ENCODE peak calls at places on chromosome 1, in four cellular contexts. E is H9, K is mesendoderm, F is mesenchymal stem cell. Q is an unnamed sample.
A peak's percentile ranks its signal among the peaks of the same experiment; 100 is the strongest.

GRCh38 chr1:54519709-54520108 is 28.3 kb upstream of the ACOT11 start:
- DNase-seq in E (peak; percentile 65), K (peak; percentile 73), F (peak; percentile 12), Q (no peak)

GRCh38 chr1:247409869-247410544 is 6.0 kb upstream of the NLRP3 start:
- DNase-seq in E (no peak), K (no peak), F (no peak), Q (peak; percentile 28)

GRCh38 chr1:164794310-164794709 is 235.3 kb downstream of the PBX1 start:
- DNase-seq in E (no peak), K (no peak), F (peak; percentile 93), Q (no peak)

GRCh38 chr1:8889925-8890785 is 11.7 kb upstream of the ENO1 start:
- DNase-seq in E (no peak), K (no peak), F (peak; percentile 45), Q (peak; percentile 27)

GRCh38 chr1:215397106-215397505 is 170.0 kb upstream of the KCTD3 start:
- DNase-seq in E (no peak), K (no peak), F (no peak), Q (no peak)

GRCh38 chr1:214002472-214002871 is 14.7 kb downstream of the PROX1 start:
- DNase-seq in E (no peak), K (no peak), F (peak; percentile 65), Q (no peak)

GRCh38 chr1:227316941-227317540 is 1.3 kb downstream of the CDC42BPA start:
- DNase-seq in E (no peak), K (no peak), F (peak; percentile 51), Q (no peak)

GRCh38 chr1:186531561-186532165 is 70.7 kb upstream of the PDC start:
- DNase-seq in E (no peak), K (no peak), F (peak; percentile 60), Q (no peak)

GRCh38 chr1:243428617-243429342 is 172.9 kb downstream of the SDCCAG8 start:
- DNase-seq in E (no peak), K (no peak), F (no peak), Q (no peak)

GRCh38 chr1:113057006-113057405 is 16.0 kb upstream of the LRIG2 start:
- DNase-seq in E (peak; percentile 51), K (peak; percentile 76), F (peak; percentile 16), Q (no peak)

GRCh38 chr1:182569939-182570610 is 19.0 kb downstream of the RNASEL start:
- DNase-seq in E (no peak), K (no peak), F (no peak), Q (no peak)

GRCh38 chr1:111471012-111471411 is 2.8 kb upstream of the C1orf162 start:
- DNase-seq in E (no peak), K (no peak), F (no peak), Q (no peak)

GRCh38 chr1:203075249-203076030 is 10.4 kb downstream of the MYOG start:
- DNase-seq in E (no peak), K (no peak), F (no peak), Q (no peak)

GRCh38 chr1:205774277-205775014 is 836 bp downstream of the RAB29 start:
- DNase-seq in E (peak; percentile 73), K (peak; percentile 53), F (peak; percentile 42), Q (no peak)

GRCh38 chr1:30318864-30319718 is 404.3 kb downstream of the MATN1 start:
- DNase-seq in E (peak; percentile 20), K (no peak), F (no peak), Q (no peak)

GRCh38 chr1:64363616-64364015 is 106.3 kb upstream of the CACHD1 start:
- DNase-seq in E (no peak), K (no peak), F (no peak), Q (no peak)

GRCh38 chr1:163796394-163796821 is 474.7 kb downstream of the NUF2 start:
- DNase-seq in E (no peak), K (peak; percentile 42), F (peak; percentile 10), Q (peak; percentile 36)

GRCh38 chr1:201563406-201563780 is 24.5 kb downstream of the NAV1 start:
- DNase-seq in E (no peak), K (no peak), F (no peak), Q (no peak)

GRCh38 chr1:115764541-115764940 is 4.0 kb downstream of the CASQ2 start:
- DNase-seq in E (no peak), K (peak; percentile 61), F (peak; percentile 74), Q (peak; percentile 77)

GRCh38 chr1:182674346-182675246 is 9.8 kb downstream of the RGS8 start:
- DNase-seq in E (no peak), K (peak; percentile 92), F (peak; percentile 9), Q (no peak)

GRCh38 chr1:157045251-157046218 is at the start of gene ARHGEF11:
- DNase-seq in E (peak; percentile 90), K (peak; percentile 92), F (peak; percentile 92), Q (peak; percentile 93)

GRCh38 chr1:243713470-243714186 is 136.4 kb downstream of the AKT3 start:
- DNase-seq in E (no peak), K (peak; percentile 49), F (peak; percentile 70), Q (no peak)

GRCh38 chr1:29645586-29645985 is 409.3 kb downstream of the PTPRU start:
- DNase-seq in E (peak; percentile 27), K (no peak), F (no peak), Q (no peak)

GRCh38 chr1:6591222-6591621 is 11.4 kb downstream of the ZBTB48 start:
- DNase-seq in E (no peak), K (no peak), F (no peak), Q (no peak)

GRCh38 chr1:84853743-84854721 is 39.0 kb downstream of the LPAR3 start:
- DNase-seq in E (no peak), K (no peak), F (peak; percentile 82), Q (peak; percentile 85)

GRCh38 chr1:220810963-220811362 is 24.2 kb downstream of the MTARC1 start:
- DNase-seq in E (no peak), K (peak; percentile 46), F (peak; percentile 37), Q (no peak)

GRCh38 chr1:27430903-27431653 is 38.7 kb downstream of the GPR3 start:
- DNase-seq in E (no peak), K (no peak), F (peak; percentile 33), Q (no peak)

GRCh38 chr1:55589656-55590297 is 374.6 kb upstream of the USP24 start:
- DNase-seq in E (no peak), K (no peak), F (no peak), Q (peak; percentile 17)

DNA sequence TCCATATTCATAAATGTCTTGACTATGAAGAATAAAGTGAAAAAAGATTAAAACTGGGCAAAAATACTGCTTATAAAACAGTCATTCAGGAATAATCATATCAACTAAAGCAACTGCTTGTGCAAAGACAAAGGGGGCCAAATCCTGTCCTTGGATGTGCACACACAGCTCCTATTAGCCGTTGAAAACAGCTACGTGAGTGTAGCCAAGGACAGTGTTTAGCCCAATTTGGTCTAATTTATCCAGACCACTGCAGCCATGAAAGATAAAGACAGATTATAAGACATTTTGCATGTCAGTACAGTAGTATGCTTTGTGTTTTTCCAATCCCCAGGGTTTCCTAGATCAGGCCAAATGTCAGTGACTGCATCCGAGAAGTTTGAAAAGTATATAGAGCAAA is 146.3 kb upstream of the PKN2 start:
- DNase-seq in E (no peak), K (no peak), F (no peak), Q (no peak)
- H3K4me2 ChIP-seq in E (no peak overlapping the region), K (no peak overlapping the region), F (no peak overlapping the region), Q (no peak overlapping the region)

GRCh38 chr1:93633313-93633712 is 48.3 kb downstream of the BCAR3 start:
- DNase-seq in E (no peak), K (no peak), F (no peak), Q (no peak)

GRCh38 chr1:93638307-93638847 is 43.3 kb downstream of the BCAR3 start:
- DNase-seq in E (no peak), K (no peak), F (no peak), Q (peak; percentile 83)

GRCh38 chr1:93638981-93639380 is 42.7 kb downstream of the BCAR3 start:
- DNase-seq in E (peak; percentile 64), K (peak; percentile 69), F (no peak), Q (peak; percentile 98)

GRCh38 chr1:93636712-93637111 is 44.9 kb downstream of the BCAR3 start:
- DNase-seq in E (no peak), K (no peak), F (no peak), Q (no peak)

GRCh38 chr1:93635614-93636543 is 45.8 kb downstream of the BCAR3 start:
- DNase-seq in E (peak; percentile 86), K (peak; percentile 82), F (no peak), Q (peak; percentile 57)
- H3K79me1 ChIP-seq in E (no peaks in the 10 kb centered on the region), K (peaks cover 27% of the 10 kb centered on the region), F (peaks cover 34% of the 10 kb centered on the region), Q (peaks cover 9% of the 10 kb centered on the region)

GRCh38 chr1:154911691-154912550 is 24.6 kb downstream of the PMVK start:
- DNase-seq in E (no peak), K (no peak), F (no peak), Q (no peak)
- H3K4me2 ChIP-seq in E (no peak overlapping the region), K (no peak overlapping the region), F (no peak overlapping the region), Q (no peak overlapping the region)

DNA sequence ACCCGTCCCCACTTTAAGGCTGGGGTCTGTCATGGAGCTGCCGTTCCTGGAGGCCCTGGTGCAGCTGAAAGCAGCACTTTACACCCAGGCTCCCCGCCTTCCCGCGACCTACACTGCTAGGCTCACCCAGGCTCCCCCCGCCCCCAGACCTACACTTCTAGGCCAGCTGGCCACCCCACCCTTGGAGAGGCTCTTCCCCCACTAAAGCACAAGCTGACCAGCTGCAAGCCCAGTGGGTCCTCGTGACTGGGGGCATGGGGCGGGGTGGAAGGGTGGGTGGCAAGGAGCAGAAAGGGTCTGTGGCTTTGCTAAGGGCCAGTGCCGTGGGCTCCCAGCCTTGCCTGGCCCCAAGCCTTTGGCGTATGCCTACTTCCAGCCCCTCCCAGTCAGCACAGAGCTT is 9.7 kb upstream of the ARHGEF16 start:
- DNase-seq in E (no peak), K (no peak), F (no peak), Q (no peak)
- H3K79me1 ChIP-seq in E (no peaks in the 10 kb centered on the region), K (no peaks in the 10 kb centered on the region), F (no peaks in the 10 kb centered on the region), Q (no peaks in the 10 kb centered on the region)

Q was measured in trophoblast cell.